ENCODE peak calls at places on chromosomes 3 and 15, in five cellular contexts. U is AG04450, P is RWPE1, T is OCI-LY7, L is neural progenitor cell. Z is an unnamed sample.
A peak's percentile ranks its signal among the peaks of the same experiment; 100 is the strongest.

GRCh38 chr3:128426128-128426921 is 40.4 kb downstream of the DNAJB8 start:
- DNase-seq in U (no peak), P (peak; percentile 78), T (peak; percentile 40), L (peak; percentile 85), Z (no peak)

GRCh38 chr3:54665201-54665600 is 262.7 kb downstream of the LRTM1 start:
- DNase-seq in U (no peak), P (no peak), T (no peak), L (no peak), Z (no peak)

GRCh38 chr3:73772076-73772475 is 147.3 kb upstream of the PDZRN3 start:
- DNase-seq in U (no peak), P (no peak), T (no peak), L (no peak), Z (no peak)

GRCh38 chr3:102104093-102104492 is 254.8 kb downstream of the NFKBIZ start:
- DNase-seq in U (no peak), P (no peak), T (no peak), L (no peak), Z (no peak)

GRCh38 chr3:14389133-14390115 is 13.0 kb upstream of the SLC6A6 start:
- DNase-seq in U (no peak), P (no peak), T (peak; percentile 94), L (no peak), Z (no peak)

GRCh38 chr3:188185717-188186236 is 31.8 kb downstream of the LPP start:
- DNase-seq in U (no peak), P (no peak), T (no peak), L (peak; percentile 59), Z (no peak)

GRCh38 chr15:32685576-32685975 is 32.2 kb upstream of the GREM1 start:
- DNase-seq in U (no peak), P (no peak), T (no peak), L (no peak), Z (no peak)

GRCh38 chr3:101836907-101837598 is 12.3 kb upstream of the NFKBIZ start:
- DNase-seq in U (no peak), P (no peak), T (no peak), L (no peak), Z (no peak)

GRCh38 chr15:60374628-60375081 is 23.1 kb downstream of the ANXA2 start:
- DNase-seq in U (peak; percentile 93), P (peak; percentile 88), T (no peak), L (peak; percentile 35), Z (peak; percentile 85)

GRCh38 chr3:31959951-31960792 is 20.9 kb downstream of the OSBPL10 start:
- DNase-seq in U (no peak), P (no peak), T (peak; percentile 60), L (peak; percentile 34), Z (no peak)

GRCh38 chr3:46524832-46525231 is 27.1 kb downstream of the RTP3 start:
- DNase-seq in U (no peak), P (no peak), T (no peak), L (no peak), Z (no peak)

GRCh38 chr15:64009241-64009640 is 37.0 kb downstream of the DAPK2 start:
- DNase-seq in U (no peak), P (no peak), T (no peak), L (no peak), Z (no peak)

GRCh38 chr3:16055606-16056209 is 118.8 kb upstream of the GALNT15 start:
- DNase-seq in U (no peak), P (no peak), T (no peak), L (no peak), Z (no peak)

GRCh38 chr3:152307829-152308474 is 39.2 kb downstream of the MBNL1 start:
- DNase-seq in U (no peak), P (no peak), T (no peak), L (peak; percentile 36), Z (no peak)

GRCh38 chr3:71006810-71007785 is 576.4 kb downstream of the FOXP1 start:
- DNase-seq in U (no peak), P (peak; percentile 19), T (peak; percentile 74), L (peak; percentile 59), Z (no peak)

GRCh38 chr3:194019766-194020165 is 116.2 kb upstream of the HES1 start:
- DNase-seq in U (no peak), P (no peak), T (no peak), L (no peak), Z (no peak)

GRCh38 chr3:102179321-102180290 is 255.2 kb upstream of the ZPLD1 start:
- DNase-seq in U (no peak), P (no peak), T (no peak), L (no peak), Z (no peak)

GRCh38 chr3:99875573-99875924 is 57.9 kb downstream of the CMSS1 start:
- DNase-seq in U (no peak), P (peak; percentile 50), T (no peak), L (peak; percentile 28), Z (no peak)

DNA sequence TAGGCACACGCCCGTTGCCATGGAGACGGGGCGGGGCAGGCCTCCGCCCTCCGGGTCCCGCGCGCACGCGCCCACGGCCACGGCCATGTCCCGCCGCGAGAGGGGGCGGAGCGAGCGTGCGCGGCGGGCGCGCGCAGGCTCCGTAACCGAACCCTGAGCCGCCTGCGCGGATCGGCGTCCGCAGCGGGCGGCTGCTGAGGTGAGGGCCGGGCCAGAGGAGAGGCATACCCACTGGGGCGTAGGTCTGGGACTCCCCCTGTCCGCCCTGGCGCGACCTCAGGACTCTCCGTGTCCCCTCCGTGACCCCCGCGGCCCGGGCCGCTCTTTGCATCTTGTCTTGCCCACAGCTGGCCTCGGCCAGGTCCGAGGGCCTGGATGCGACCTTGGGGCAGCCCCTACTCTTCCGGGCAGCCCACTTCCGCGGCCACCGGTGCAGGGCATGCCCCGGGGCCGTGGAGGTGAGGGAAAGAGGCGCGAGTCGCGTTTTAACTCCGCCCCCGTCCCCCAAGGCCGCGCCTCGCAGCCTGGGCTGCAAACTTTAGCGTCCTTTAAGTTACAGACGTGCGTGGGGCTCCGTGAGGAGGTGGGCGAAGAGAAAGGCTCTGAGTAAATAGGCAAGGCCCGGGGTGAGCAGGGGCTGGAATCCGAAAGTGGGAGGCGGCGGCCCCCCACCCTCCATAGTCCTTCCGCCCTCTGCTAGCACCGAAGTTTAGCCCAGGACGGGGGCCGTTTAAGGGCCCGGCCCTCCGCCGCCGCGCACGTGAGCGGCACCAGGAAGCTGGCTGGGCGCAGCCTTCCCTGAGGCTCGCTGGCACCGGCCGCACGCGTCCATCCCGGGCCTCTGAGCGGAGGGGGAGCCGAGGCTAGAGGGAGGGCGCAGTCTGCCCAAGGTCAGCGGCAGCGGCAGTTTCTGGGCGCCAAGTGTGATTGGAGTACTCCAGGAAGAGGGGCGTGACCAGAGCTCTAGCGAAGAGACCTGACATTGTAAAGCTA is at the start of gene TEX264:
- DNase-seq in U (no peak), P (peak; percentile 83), T (peak; percentile 93), L (peak; percentile 88), Z (no peak)
- TF ChIP-seq CTCF in U (no peak), P (no peak), T (no peak), L (no peak), Z (no peak)

GRCh38 chr3:138426211-138426610 is 8.2 kb upstream of the ESYT3 start:
- DNase-seq in U (no peak), P (no peak), T (no peak), L (peak; percentile 46), Z (no peak)
- TF ChIP-seq CTCF in U (peak; percentile 67), P (no peak), T (peak; percentile 41), L (peak; percentile 70), Z (peak; percentile 66)

GRCh38 chr3:120419797-120420196 is 31.0 kb downstream of the FSTL1 start:
- DNase-seq in U (no peak), P (no peak), T (no peak), L (no peak), Z (no peak)

GRCh38 chr3:120418866-120419490 is 31.8 kb downstream of the FSTL1 start:
- DNase-seq in U (no peak), P (peak; percentile 70), T (peak; percentile 65), L (peak; percentile 84), Z (no peak)

GRCh38 chr3:120423432-120423831 is 27.4 kb downstream of the FSTL1 start:
- DNase-seq in U (no peak), P (no peak), T (no peak), L (no peak), Z (no peak)

GRCh38 chr3:120420360-120420759 is 30.4 kb downstream of the FSTL1 start:
- DNase-seq in U (no peak), P (no peak), T (no peak), L (no peak), Z (no peak)

GRCh38 chr3:120420855-120421570 is 29.8 kb downstream of the FSTL1 start:
- DNase-seq in U (no peak), P (no peak), T (no peak), L (no peak), Z (no peak)
- TF ChIP-seq CTCF in U (peak; percentile 36), P (no peak), T (peak; percentile 34), L (no peak), Z (no peak)

GRCh38 chr15:49688135-49688790 is 67.4 kb downstream of the DTWD1 start:
- DNase-seq in U (peak; percentile 7), P (no peak), T (no peak), L (no peak), Z (no peak)

GRCh38 chr15:49692514-49693090 is 71.8 kb downstream of the DTWD1 start:
- DNase-seq in U (no peak), P (no peak), T (no peak), L (no peak), Z (no peak)

DNA sequence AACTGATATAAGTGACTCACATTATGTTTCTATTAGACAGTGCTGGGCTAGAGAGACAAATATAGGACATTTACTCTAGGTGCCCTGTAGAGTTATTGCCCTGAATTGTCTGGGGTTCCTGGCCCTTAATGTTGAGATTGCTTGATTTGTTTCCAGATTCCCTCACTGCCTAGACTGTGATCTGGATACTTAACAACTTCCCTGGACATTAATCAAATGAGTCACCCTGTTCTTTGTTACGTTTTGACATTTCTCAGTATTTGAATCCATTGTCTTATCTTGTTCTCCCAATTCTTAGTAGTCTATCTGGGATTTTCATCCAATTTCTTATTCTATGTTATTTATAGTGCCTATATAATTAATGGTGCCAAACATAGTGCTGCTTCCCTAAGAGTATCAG is 65.8 kb downstream of the DTWD1 start:
- DNase-seq in U (no peak), P (peak; percentile 64), T (no peak), L (no peak), Z (no peak)
- TF ChIP-seq CTCF in U (no peak), P (no peak), T (no peak), L (no peak), Z (no peak)

GRCh38 chr15:101562428-101563059 is 73.0 kb upstream of the PCSK6 start:
- DNase-seq in U (no peak), P (no peak), T (no peak), L (no peak), Z (no peak)
- TF ChIP-seq CTCF in U (no peak), P (no peak), T (no peak), L (no peak), Z (no peak)

GRCh38 chr3:163045945-163046344 is 1549.3 kb downstream of the OTOL1 start:
- DNase-seq in U (no peak), P (no peak), T (no peak), L (no peak), Z (no peak)

GRCh38 chr3:163039636-163040035 is 1543.0 kb downstream of the OTOL1 start:
- DNase-seq in U (no peak), P (no peak), T (no peak), L (no peak), Z (no peak)

GRCh38 chr3:163043074-163043473 is 1546.5 kb downstream of the OTOL1 start:
- DNase-seq in U (no peak), P (no peak), T (no peak), L (peak; percentile 22), Z (no peak)
- TF ChIP-seq CTCF in U (peak; percentile 47), P (no peak), T (no peak), L (peak; percentile 42), Z (no peak)

Z was measured in AG04449.